ENCODE peak calls at places on chromosomes 12 and 14, in eight cellular contexts. V, K, G, R, Y, H, Z and I are unnamed samples.

GRCh38 chr14:105204206-105204930 is 23.3 kb upstream of the NUDT14 start:
- DNase-seq in V (no peak), K (no peak), G (no peak), R (no peak), Y (no peak), H (no peak), Z (no peak), I (no peak)

GRCh38 chr14:59422069-59422881 is 42.9 kb downstream of the GPR135 start:
- DNase-seq in V (no peak), K (no peak), G (no peak), R (no peak), Y (no peak), H (peak), Z (no peak), I (no peak)

GRCh38 chr12:122106891-122107660 is 28.5 kb downstream of the MLXIP start:
- DNase-seq in V (no peak), K (no peak), G (no peak), R (no peak), Y (no peak), H (no peak), Z (no peak), I (no peak)

GRCh38 chr14:89137514-89138163 is 279.4 kb downstream of the FOXN3 start:
- DNase-seq in V (peak), K (no peak), G (no peak), R (no peak), Y (peak), H (peak), Z (no peak), I (no peak)

GRCh38 chr12:96063046-96063445 is 27.7 kb upstream of the LTA4H start:
- DNase-seq in V (no peak), K (no peak), G (no peak), R (no peak), Y (no peak), H (peak), Z (no peak), I (no peak)

GRCh38 chr14:88791629-88792571 is 853 bp downstream of the EML5 start:
- DNase-seq in V (no peak), K (no peak), G (no peak), R (peak), Y (no peak), H (no peak), Z (no peak), I (no peak)

GRCh38 chr12:47679785-47680184 is 26.0 kb downstream of the RPAP3 start:
- DNase-seq in V (no peak), K (no peak), G (no peak), R (no peak), Y (no peak), H (no peak), Z (no peak), I (no peak)

GRCh38 chr12:27861428-27862167 is 81.6 kb upstream of the MANSC4 start:
- DNase-seq in V (peak), K (no peak), G (no peak), R (no peak), Y (no peak), H (no peak), Z (no peak), I (no peak)

GRCh38 chr14:56659964-56660551 is 80.5 kb downstream of the TMEM260 start:
- DNase-seq in V (no peak), K (no peak), G (no peak), R (no peak), Y (no peak), H (peak), Z (no peak), I (no peak)

GRCh38 chr14:105315941-105316562 is 1.5 kb downstream of the PACS2 start:
- DNase-seq in V (no peak), K (no peak), G (no peak), R (no peak), Y (no peak), H (no peak), Z (no peak), I (no peak)

GRCh38 chr14:91872517-91873470 is 5.5 kb upstream of the TC2N start:
- DNase-seq in V (no peak), K (peak), G (peak), R (no peak), Y (peak), H (peak), Z (no peak), I (peak)

GRCh38 chr12:101298426-101298825 is 18.5 kb downstream of the UTP20 start:
- DNase-seq in V (no peak), K (no peak), G (no peak), R (no peak), Y (no peak), H (no peak), Z (no peak), I (no peak)

GRCh38 chr12:59182191-59182590 is 261.9 kb upstream of the LRIG3 start:
- DNase-seq in V (no peak), K (no peak), G (no peak), R (no peak), Y (no peak), H (no peak), Z (peak), I (no peak)

GRCh38 chr14:32254952-32255679 is 52.0 kb upstream of the RNU6-8 start:
- DNase-seq in V (no peak), K (peak), G (peak), R (peak), Y (peak), H (peak), Z (peak), I (peak)

GRCh38 chr12:108568653-108569154 is 6.3 kb downstream of the ISCU start:
- DNase-seq in V (no peak), K (peak), G (peak), R (peak), Y (no peak), H (no peak), Z (peak), I (peak)

GRCh38 chr12:23906329-23906728 is 43.1 kb downstream of the SOX5 start:
- DNase-seq in V (no peak), K (no peak), G (no peak), R (no peak), Y (no peak), H (no peak), Z (no peak), I (no peak)

GRCh38 chr12:45934956-45935355 is 55.4 kb downstream of the SCAF11 start:
- DNase-seq in V (no peak), K (no peak), G (no peak), R (no peak), Y (no peak), H (no peak), Z (no peak), I (no peak)

GRCh38 chr14:68655021-68655811 is 137.7 kb downstream of the ZFP36L1 start:
- DNase-seq in V (no peak), K (no peak), G (no peak), R (no peak), Y (no peak), H (no peak), Z (no peak), I (no peak)

GRCh38 chr12:125346361-125346760 is 281.1 kb downstream of the AACS start:
- DNase-seq in V (no peak), K (no peak), G (no peak), R (no peak), Y (no peak), H (no peak), Z (no peak), I (no peak)

GRCh38 chr14:105070760-105071137 is 5.5 kb upstream of the GPR132 start:
- DNase-seq in V (no peak), K (no peak), G (peak), R (no peak), Y (no peak), H (no peak), Z (no peak), I (no peak)

GRCh38 chr12:6083606-6084005 is 40.9 kb downstream of the VWF start:
- DNase-seq in V (no peak), K (no peak), G (no peak), R (no peak), Y (no peak), H (no peak), Z (no peak), I (no peak)

GRCh38 chr14:99731536-99732435 is 47.7 kb downstream of the CYP46A1 start:
- DNase-seq in V (no peak), K (no peak), G (no peak), R (no peak), Y (peak), H (no peak), Z (no peak), I (no peak)

GRCh38 chr12:4244868-4245267 is 28.7 kb upstream of the CCND2 start:
- DNase-seq in V (no peak), K (no peak), G (no peak), R (no peak), Y (no peak), H (no peak), Z (no peak), I (no peak)

GRCh38 chr12:16449459-16449858 is 102.0 kb downstream of the MGST1 start:
- DNase-seq in V (no peak), K (no peak), G (no peak), R (no peak), Y (no peak), H (no peak), Z (no peak), I (no peak)

GRCh38 chr12:26276709-26277108 is 81.3 kb downstream of the SSPN start:
- DNase-seq in V (no peak), K (no peak), G (no peak), R (no peak), Y (no peak), H (no peak), Z (no peak), I (no peak)

GRCh38 chr14:101835166-101835557 is 73.7 kb downstream of the PPP2R5C start:
- DNase-seq in V (no peak), K (no peak), G (no peak), R (no peak), Y (no peak), H (no peak), Z (no peak), I (no peak)

GRCh38 chr14:73238262-73238852 is 1.1 kb downstream of the PAPLN start:
- DNase-seq in V (no peak), K (no peak), G (no peak), R (no peak), Y (peak), H (peak), Z (no peak), I (no peak)